ENCODE peak calls at places on chromosomes 12 and 14, in seven cellular contexts. I is AG09319; W is fibroblast of the aortic adventitia; E is GM13977; S is BJ; X is astrocyte of the cerebellum; Z is CD8-positive, alpha-beta T cell. Y is an unnamed sample.

GRCh38 chr12:75862692-75863471 is 168.7 kb downstream of the PHLDA1 start:
- DNase-seq in I (no peak), W (peak; percentile 78), E (no peak), S (peak; percentile 14), X (no peak), Z (no peak), Y (no peak)

GRCh38 chr12:131390408-131391100 is 320.3 kb upstream of the SFSWAP start:
- DNase-seq in I (no peak), W (no peak), E (peak; percentile 57), S (no peak), X (no peak), Z (no peak), Y (no peak)

GRCh38 chr14:19878029-19878642 is 3.2 kb downstream of the OR4K2 start:
- DNase-seq in I (no peak), W (peak; percentile 0), E (peak; percentile 8), S (no peak), X (no peak), Z (no peak), Y (no peak)

GRCh38 chr12:11967356-11968040 is 103.2 kb upstream of the BCL2L14 start:
- DNase-seq in I (no peak), W (no peak), E (no peak), S (no peak), X (no peak), Z (no peak), Y (no peak)

GRCh38 chr12:51320695-51321320 is 3.2 kb downstream of the BIN2 start:
- DNase-seq in I (peak; percentile 47), W (peak; percentile 66), E (no peak), S (no peak), X (no peak), Z (no peak), Y (no peak)

GRCh38 chr12:101891462-101891971 is 14.1 kb downstream of the DRAM1 start:
- DNase-seq in I (peak; percentile 46), W (peak; percentile 65), E (peak; percentile 24), S (peak; percentile 74), X (peak; percentile 12), Z (no peak), Y (no peak)

GRCh38 chr12:109188108-109188712 is 71.8 kb downstream of the ACACB start:
- DNase-seq in I (no peak), W (no peak), E (no peak), S (no peak), X (no peak), Z (no peak), Y (no peak)

GRCh38 chr12:15756822-15757221 is 32.4 kb downstream of the EPS8 start:
- DNase-seq in I (no peak), W (peak; percentile 58), E (no peak), S (no peak), X (no peak), Z (no peak), Y (no peak)

GRCh38 chr14:55160989-55161388 is 30.4 kb downstream of the DLGAP5 start:
- DNase-seq in I (no peak), W (peak; percentile 75), E (peak; percentile 40), S (no peak), X (peak; percentile 39), Z (no peak), Y (no peak)

GRCh38 chr12:52075409-52075724 is 4.1 kb upstream of the SMIM41 start:
- DNase-seq in I (no peak), W (no peak), E (no peak), S (no peak), X (no peak), Z (no peak), Y (no peak)

GRCh38 chr12:105698047-105698446 is 367.6 kb downstream of the C12orf75 start:
- DNase-seq in I (no peak), W (no peak), E (no peak), S (no peak), X (no peak), Z (no peak), Y (no peak)

GRCh38 chr14:23486116-23486515 is 16.6 kb downstream of the NGDN start:
- DNase-seq in I (no peak), W (no peak), E (no peak), S (no peak), X (no peak), Z (no peak), Y (no peak)

GRCh38 chr14:51304956-51305355 is 64.9 kb downstream of the TMX1 start:
- DNase-seq in I (peak; percentile 52), W (peak; percentile 90), E (no peak), S (peak; percentile 95), X (peak; percentile 86), Z (no peak), Y (no peak)

GRCh38 chr14:75821828-75822521 is 159.8 kb downstream of the TGFB3 start:
- DNase-seq in I (no peak), W (no peak), E (no peak), S (peak; percentile 58), X (no peak), Z (no peak), Y (no peak)

GRCh38 chr14:64501326-64502171 is 2.1 kb downstream of the ZBTB25 start:
- DNase-seq in I (no peak), W (peak; percentile 88), E (no peak), S (no peak), X (no peak), Z (no peak), Y (peak; percentile 80)

GRCh38 chr14:66944872-66945271 is 244.4 kb upstream of the GARIN2 start:
- DNase-seq in I (no peak), W (peak; percentile 48), E (no peak), S (no peak), X (peak; percentile 27), Z (no peak), Y (no peak)

GRCh38 chr14:50892255-50892654 is 20.4 kb downstream of the ABHD12B start:
- DNase-seq in I (no peak), W (no peak), E (no peak), S (no peak), X (no peak), Z (no peak), Y (no peak)

GRCh38 chr12:57836442-57837375 is 9.8 kb downstream of the CTDSP2 start:
- DNase-seq in I (peak; percentile 41), W (peak; percentile 88), E (peak; percentile 68), S (no peak), X (peak; percentile 66), Z (peak; percentile 47), Y (peak; percentile 78)

GRCh38 chr14:22622220-22622619 is 21.9 kb downstream of the OR6J1 start:
- DNase-seq in I (no peak), W (peak; percentile 41), E (no peak), S (no peak), X (no peak), Z (no peak), Y (no peak)

GRCh38 chr12:107439101-107439738 is 246.4 kb upstream of the PWP1 start:
- DNase-seq in I (no peak), W (no peak), E (no peak), S (no peak), X (no peak), Z (no peak), Y (no peak)

GRCh38 chr12:16553457-16553856 is 52.5 kb downstream of the LMO3 start:
- DNase-seq in I (no peak), W (no peak), E (no peak), S (no peak), X (no peak), Z (no peak), Y (no peak)

GRCh38 chr14:68782091-68782981 is 10.5 kb downstream of the ZFP36L1 start:
- DNase-seq in I (no peak), W (no peak), E (no peak), S (no peak), X (no peak), Z (peak; percentile 77), Y (peak; percentile 59)

GRCh38 chr12:70609739-70610491 is 27.3 kb downstream of the PTPRB start:
- DNase-seq in I (no peak), W (peak; percentile 29), E (peak; percentile 43), S (no peak), X (no peak), Z (no peak), Y (peak; percentile 74)

GRCh38 chr12:7995266-7995963 is 37.1 kb upstream of the FOXJ2 start:
- DNase-seq in I (peak; percentile 74), W (peak; percentile 87), E (peak; percentile 71), S (peak; percentile 61), X (peak; percentile 63), Z (peak; percentile 88), Y (peak; percentile 90)

GRCh38 chr12:66665416-66665815 is 13.5 kb downstream of the GRIP1 start:
- DNase-seq in I (no peak), W (no peak), E (no peak), S (no peak), X (no peak), Z (no peak), Y (no peak)

GRCh38 chr14:21267886-21268611 is 1.2 kb downstream of the HNRNPC start:
- DNase-seq in I (no peak), W (peak; percentile 63), E (no peak), S (no peak), X (no peak), Z (no peak), Y (no peak)

DNA sequence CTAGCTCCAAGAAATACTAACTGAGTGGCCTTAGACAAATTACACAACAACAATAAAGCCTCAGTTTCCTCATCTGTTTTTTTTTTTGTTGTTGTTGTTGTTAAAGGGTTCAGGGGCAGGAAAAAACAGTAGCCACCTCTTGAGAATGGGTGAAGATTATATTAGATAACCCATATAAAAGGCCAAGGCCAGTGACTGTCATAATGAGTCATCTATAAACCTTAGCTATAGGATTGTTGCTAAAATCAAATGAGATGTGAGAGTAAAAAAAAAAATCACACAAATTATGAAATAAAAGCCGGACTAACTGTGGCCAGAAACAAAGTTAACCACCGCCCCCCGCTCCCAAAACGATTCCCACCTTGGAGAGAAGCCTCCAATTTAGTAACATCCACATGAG is 1.3 kb downstream of the NAA25 start:
- DNase-seq in I (no peak), W (no peak), E (no peak), S (no peak), X (no peak), Z (no peak), Y (no peak)
- TF ChIP-seq CTCF in I (no peak), W (no peak), E (no peak), S (no peak), X (no peak), Z (no peak), Y (no peak)

DNA sequence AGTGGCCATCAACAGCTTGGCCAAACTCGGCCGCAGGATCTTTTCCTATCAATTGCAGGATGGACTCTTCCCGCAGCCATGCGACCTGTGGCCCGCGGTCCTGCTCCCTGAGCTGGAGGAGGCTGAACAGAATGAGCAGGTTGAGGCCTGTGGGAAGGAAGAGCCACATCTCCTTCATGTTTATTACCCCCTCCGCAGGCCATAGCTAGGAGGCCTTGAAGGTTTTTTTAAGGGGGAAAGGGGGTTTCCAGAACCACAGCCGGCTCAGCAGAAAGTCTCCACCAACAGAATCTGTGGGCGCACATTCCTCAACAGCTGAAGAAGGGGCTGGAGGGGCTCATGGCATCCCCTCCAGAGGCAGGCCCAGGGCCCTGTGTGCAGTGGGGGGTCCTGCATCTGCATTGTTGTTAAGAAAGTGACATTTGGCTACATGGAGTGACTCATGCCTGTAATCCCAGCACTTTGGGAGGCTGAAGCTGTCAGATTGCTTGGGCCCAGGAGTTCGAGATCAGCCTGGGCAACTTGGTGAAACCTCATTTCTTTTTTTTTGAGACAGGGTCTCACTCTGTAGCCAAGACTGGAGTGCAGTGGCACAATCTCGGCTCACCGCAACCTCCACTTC is 25.2 kb upstream of the PPP1R13B start:
- DNase-seq in I (no peak), W (no peak), E (peak; percentile 82), S (no peak), X (no peak), Z (peak; percentile 52), Y (no peak)
- TF ChIP-seq CTCF in I (no peak), W (no peak), E (no peak), S (no peak), X (no peak), Z (no peak), Y (no peak)

GRCh38 chr12:68100241-68100640 is 59.3 kb downstream of the IFNG start:
- DNase-seq in I (no peak), W (no peak), E (no peak), S (no peak), X (no peak), Z (no peak), Y (no peak)
- TF ChIP-seq CTCF in I (no peak), W (no peak), E (no peak), S (no peak), X (no peak), Z (no peak), Y (no peak)

GRCh38 chr12:31021809-31022492 is 51.7 kb upstream of the DDX11 start:
- DNase-seq in I (no peak), W (no peak), E (no peak), S (no peak), X (no peak), Z (no peak), Y (no peak)
- TF ChIP-seq CTCF in I (no peak), W (no peak), E (no peak), S (no peak), X (peak; percentile 36), Z (no peak), Y (no peak)